ENCODE peak calls at places on chromosome 9, in four cellular contexts. P, T, C and U are unnamed samples.
A peak's percentile ranks its signal among the peaks of the same experiment; 100 is the strongest.

GRCh38 chr9:79233542-79233941 is 338.2 kb upstream of the TLE4 start:
- DNase-seq in T (no peak), C (no peak), P (no peak), U (no peak)

GRCh38 chr9:90815183-90815943 is 13.7 kb downstream of the SYK start:
- DNase-seq in C (no peak), P (peak; percentile 11), T (no peak), U (no peak)

GRCh38 chr9:98310752-98311392 is 55.4 kb upstream of the TBC1D2 start:
- DNase-seq in T (no peak), P (no peak), C (no peak), U (no peak)

GRCh38 chr9:114850871-114851270 is 45.0 kb upstream of the TNFSF15 start:
- DNase-seq in C (no peak), T (no peak), P (no peak), U (no peak)

GRCh38 chr9:109497193-109498165 is 628 bp downstream of the PTPN3 start:
- DNase-seq in P (no peak), T (no peak), C (no peak), U (no peak)

GRCh38 chr9:109213300-109214121 is 46.5 kb upstream of the FRRS1L start:
- DNase-seq in T (no peak), C (no peak), P (no peak), U (no peak)

GRCh38 chr9:107638922-107639321 is 149.4 kb upstream of the KLF4 start:
- DNase-seq in P (no peak), T (no peak), C (no peak), U (no peak)

GRCh38 chr9:114386886-114387677 is 700 bp downstream of the AKNA start:
- DNase-seq in T (no peak), C (no peak), P (no peak), U (no peak)

GRCh38 chr9:105007143-105007542 is 79.2 kb upstream of the ABCA1 start:
- DNase-seq in T (no peak), C (no peak), P (no peak), U (no peak)

GRCh38 chr9:127181315-127181580 is 58.8 kb upstream of the ANGPTL2 start:
- DNase-seq in P (no peak), C (no peak), T (no peak), U (no peak)

GRCh38 chr9:68877219-68877618 is 136.7 kb downstream of the PRKACG start:
- DNase-seq in P (no peak), C (no peak), T (no peak), U (no peak)

GRCh38 chr9:124885551-124885950 is 23.6 kb downstream of the ARPC5L start:
- DNase-seq in P (no peak), T (no peak), C (no peak), U (no peak)

GRCh38 chr9:34413229-34413852 is 36.6 kb upstream of the MYORG start:
- DNase-seq in T (peak; percentile 64), C (no peak), P (no peak), U (peak; percentile 70)

GRCh38 chr9:90838098-90838497 is 36.5 kb downstream of the SYK start:
- DNase-seq in P (no peak), T (no peak), C (no peak), U (no peak)

GRCh38 chr9:113223963-113224362 is 2.6 kb downstream of the SLC31A1 start:
- DNase-seq in P (no peak), C (no peak), T (no peak), U (no peak)

GRCh38 chr9:129178579-129178909 is 483 bp upstream of the IER5L start:
- DNase-seq in T (no peak), P (no peak), C (no peak), U (no peak)

GRCh38 chr9:76700916-76701315 is 63.3 kb upstream of the PCA3 start:
- DNase-seq in P (no peak), C (no peak), T (no peak), U (no peak)

GRCh38 chr9:72925126-72925810 is 27.6 kb downstream of the ALDH1A1 start:
- DNase-seq in P (no peak), T (no peak), C (no peak), U (no peak)

GRCh38 chr9:34500623-34501267 is 22.0 kb downstream of the ENHO start:
- DNase-seq in P (peak; percentile 73), T (peak; percentile 61), C (peak; percentile 69), U (peak; percentile 67)

GRCh38 chr9:73149371-73150067 is 2.1 kb upstream of the ANXA1 start:
- DNase-seq in C (no peak), T (no peak), P (no peak), U (no peak)

GRCh38 chr9:121271368-121272351 is 3.7 kb downstream of the GSN start:
- DNase-seq in P (no peak), C (no peak), T (no peak), U (no peak)

GRCh38 chr9:15485836-15486678 is 24.7 kb downstream of the PSIP1 start:
- DNase-seq in P (no peak), C (no peak), T (no peak), U (no peak)

GRCh38 chr9:110626109-110626829 is 42.3 kb upstream of the MUSK start:
- DNase-seq in T (no peak), C (no peak), P (no peak), U (no peak)

GRCh38 chr9:136467766-136468165 is 15.1 kb downstream of the SEC16A start:
- DNase-seq in C (no peak), P (no peak), T (no peak), U (no peak)

GRCh38 chr9:133822439-133823065 is 84.4 kb upstream of the SARDH start:
- DNase-seq in T (no peak), P (no peak), C (no peak), U (no peak)

GRCh38 chr9:83130541-83130940 is 67.6 kb upstream of the RASEF start:
- DNase-seq in T (no peak), C (no peak), P (no peak), U (no peak)

GRCh38 chr9:14256588-14256987 is 57.4 kb downstream of the NFIB start:
- DNase-seq in T (no peak), P (no peak), C (no peak), U (no peak)

GRCh38 chr9:37967272-37967581 is 63.3 kb upstream of the SLC25A51 start:
- DNase-seq in P (no peak), C (no peak), T (no peak), U (no peak)

GRCh38 chr9:120698766-120699165 is 15.5 kb downstream of the MEGF9 start:
- DNase-seq in C (no peak), P (no peak), T (no peak), U (no peak)

GRCh38 chr9:16899611-16900010 is 29.1 kb upstream of the BNC2 start:
- DNase-seq in T (no peak), C (no peak), P (no peak), U (no peak)

GRCh38 chr9:36268007-36268427 is 9.8 kb upstream of the GNE start:
- DNase-seq in P (no peak), C (no peak), T (no peak), U (no peak)

GRCh38 chr9:88949425-88949824 is 41.8 kb upstream of the S1PR3 start:
- DNase-seq in P (no peak), C (no peak), T (no peak), U (no peak)

GRCh38 chr9:76036762-76037161 is 146.3 kb downstream of the PCSK5 start:
- DNase-seq in P (no peak), T (no peak), C (no peak), U (no peak)